ENCODE peak calls at places on chromosome 21, in eight cellular contexts. One of them, this sample, is unnamed.
A peak's percentile ranks its signal among the peaks of the same experiment; 100 is the strongest.

GRCh38 chr21:18985584-18985983 is 582.0 kb upstream of the TMPRSS15 start:
- DNase-seq in suprapubic skin: no peak
- DNase-seq in stomach: no peak
- DNase-seq in tibial nerve: no peak
- DNase-seq in H1: no peak
- DNase-seq in A549: no peak
- DNase-seq in SK-N-SH: no peak
- DNase-seq in transverse colon: no peak
- DNase-seq in this sample: no peak

GRCh38 chr21:34807146-34807880 is 138.5 kb downstream of the CLIC6 start:
- DNase-seq in suprapubic skin: no peak
- DNase-seq in stomach: no peak
- DNase-seq in tibial nerve: no peak
- DNase-seq in H1: no peak
- DNase-seq in A549: peak; percentile 78
- DNase-seq in SK-N-SH: no peak
- DNase-seq in transverse colon: no peak
- DNase-seq in this sample: no peak

GRCh38 chr21:22363504-22363903 is 1365.3 kb downstream of the NCAM2 start:
- DNase-seq in suprapubic skin: no peak
- DNase-seq in stomach: no peak
- DNase-seq in tibial nerve: no peak
- DNase-seq in H1: no peak
- DNase-seq in A549: no peak
- DNase-seq in SK-N-SH: no peak
- DNase-seq in transverse colon: peak; percentile 23
- DNase-seq in this sample: no peak

GRCh38 chr21:15775981-15776380 is 46.2 kb downstream of the USP25 start:
- DNase-seq in suprapubic skin: no peak
- DNase-seq in stomach: no peak
- DNase-seq in tibial nerve: no peak
- DNase-seq in H1: no peak
- DNase-seq in A549: no peak
- DNase-seq in SK-N-SH: no peak
- DNase-seq in transverse colon: no peak
- DNase-seq in this sample: no peak

GRCh38 chr21:45292399-45293213 is 4.9 kb upstream of the POFUT2 start:
- DNase-seq in suprapubic skin: peak; percentile 91
- DNase-seq in stomach: peak; percentile 84
- DNase-seq in tibial nerve: peak; percentile 80
- DNase-seq in H1: peak; percentile 65
- DNase-seq in A549: peak; percentile 68
- DNase-seq in SK-N-SH: peak; percentile 96
- DNase-seq in transverse colon: peak; percentile 83
- DNase-seq in this sample: peak; percentile 93

GRCh38 chr21:28632718-28633408 is 359.8 kb downstream of the LTN1 start:
- DNase-seq in suprapubic skin: no peak
- DNase-seq in stomach: no peak
- DNase-seq in tibial nerve: no peak
- DNase-seq in H1: no peak
- DNase-seq in A549: no peak
- DNase-seq in SK-N-SH: no peak
- DNase-seq in transverse colon: no peak
- DNase-seq in this sample: no peak

GRCh38 chr21:27519357-27519756 is 552.5 kb upstream of the ADAMTS5 start:
- DNase-seq in suprapubic skin: no peak
- DNase-seq in stomach: no peak
- DNase-seq in tibial nerve: no peak
- DNase-seq in H1: no peak
- DNase-seq in A549: no peak
- DNase-seq in SK-N-SH: no peak
- DNase-seq in transverse colon: no peak
- DNase-seq in this sample: no peak

GRCh38 chr21:32771134-32771523 is 426 bp downstream of the PAXBP1 start:
- DNase-seq in suprapubic skin: peak; percentile 83
- DNase-seq in stomach: peak; percentile 58
- DNase-seq in tibial nerve: peak; percentile 18
- DNase-seq in H1: no peak
- DNase-seq in A549: peak; percentile 20
- DNase-seq in SK-N-SH: peak; percentile 80
- DNase-seq in transverse colon: peak; percentile 61
- DNase-seq in this sample: peak; percentile 75

GRCh38 chr21:39012314-39013230 is 170.7 kb downstream of the PSMG1 start:
- DNase-seq in suprapubic skin: no peak
- DNase-seq in stomach: no peak
- DNase-seq in tibial nerve: no peak
- DNase-seq in H1: no peak
- DNase-seq in A549: no peak
- DNase-seq in SK-N-SH: no peak
- DNase-seq in transverse colon: no peak
- DNase-seq in this sample: no peak

GRCh38 chr21:40318371-40318770 is 451.1 kb downstream of the PCP4 start:
- DNase-seq in suprapubic skin: no peak
- DNase-seq in stomach: no peak
- DNase-seq in tibial nerve: no peak
- DNase-seq in H1: no peak
- DNase-seq in A549: no peak
- DNase-seq in SK-N-SH: no peak
- DNase-seq in transverse colon: no peak
- DNase-seq in this sample: no peak

GRCh38 chr21:16554522-16554921 is 824.7 kb downstream of the USP25 start:
- DNase-seq in suprapubic skin: no peak
- DNase-seq in stomach: no peak
- DNase-seq in tibial nerve: no peak
- DNase-seq in H1: no peak
- DNase-seq in A549: no peak
- DNase-seq in SK-N-SH: peak; percentile 34
- DNase-seq in transverse colon: no peak
- DNase-seq in this sample: no peak

GRCh38 chr21:33510826-33511225 is 19.3 kb upstream of the DNAJC28 start:
- DNase-seq in suprapubic skin: no peak
- DNase-seq in stomach: no peak
- DNase-seq in tibial nerve: no peak
- DNase-seq in H1: no peak
- DNase-seq in A549: no peak
- DNase-seq in SK-N-SH: no peak
- DNase-seq in transverse colon: no peak
- DNase-seq in this sample: no peak

GRCh38 chr21:45310446-45310845 is 22.8 kb upstream of the POFUT2 start:
- DNase-seq in suprapubic skin: no peak
- DNase-seq in stomach: no peak
- DNase-seq in tibial nerve: no peak
- DNase-seq in H1: no peak
- DNase-seq in A549: no peak
- DNase-seq in SK-N-SH: no peak
- DNase-seq in transverse colon: no peak
- DNase-seq in this sample: no peak

GRCh38 chr21:17466166-17466565 is 46.7 kb upstream of the CXADR start:
- DNase-seq in suprapubic skin: no peak
- DNase-seq in stomach: peak; percentile 41
- DNase-seq in tibial nerve: no peak
- DNase-seq in H1: no peak
- DNase-seq in A549: no peak
- DNase-seq in SK-N-SH: no peak
- DNase-seq in transverse colon: peak; percentile 37
- DNase-seq in this sample: no peak

GRCh38 chr21:27213328-27213727 is 246.4 kb upstream of the ADAMTS5 start:
- DNase-seq in suprapubic skin: no peak
- DNase-seq in stomach: no peak
- DNase-seq in tibial nerve: no peak
- DNase-seq in H1: no peak
- DNase-seq in A549: no peak
- DNase-seq in SK-N-SH: no peak
- DNase-seq in transverse colon: no peak
- DNase-seq in this sample: no peak

GRCh38 chr21:36839123-36839522 is 127.3 kb downstream of the HLCS start:
- DNase-seq in suprapubic skin: no peak
- DNase-seq in stomach: no peak
- DNase-seq in tibial nerve: no peak
- DNase-seq in H1: no peak
- DNase-seq in A549: no peak
- DNase-seq in SK-N-SH: no peak
- DNase-seq in transverse colon: no peak
- DNase-seq in this sample: no peak

GRCh38 chr21:28207776-28208175 is 784.9 kb downstream of the LTN1 start:
- DNase-seq in suprapubic skin: no peak
- DNase-seq in stomach: no peak
- DNase-seq in tibial nerve: no peak
- DNase-seq in H1: no peak
- DNase-seq in A549: no peak
- DNase-seq in SK-N-SH: peak; percentile 12
- DNase-seq in transverse colon: no peak
- DNase-seq in this sample: no peak

GRCh38 chr21:38165466-38166213 is 91.2 kb upstream of the KCNJ15 start:
- DNase-seq in suprapubic skin: no peak
- DNase-seq in stomach: no peak
- DNase-seq in tibial nerve: no peak
- DNase-seq in H1: no peak
- DNase-seq in A549: no peak
- DNase-seq in SK-N-SH: peak; percentile 26
- DNase-seq in transverse colon: no peak
- DNase-seq in this sample: no peak

GRCh38 chr21:45080232-45080631 is 5.9 kb downstream of the ADARB1 start:
- DNase-seq in suprapubic skin: no peak
- DNase-seq in stomach: no peak
- DNase-seq in tibial nerve: no peak
- DNase-seq in H1: no peak
- DNase-seq in A549: no peak
- DNase-seq in SK-N-SH: no peak
- DNase-seq in transverse colon: no peak
- DNase-seq in this sample: no peak

DNA sequence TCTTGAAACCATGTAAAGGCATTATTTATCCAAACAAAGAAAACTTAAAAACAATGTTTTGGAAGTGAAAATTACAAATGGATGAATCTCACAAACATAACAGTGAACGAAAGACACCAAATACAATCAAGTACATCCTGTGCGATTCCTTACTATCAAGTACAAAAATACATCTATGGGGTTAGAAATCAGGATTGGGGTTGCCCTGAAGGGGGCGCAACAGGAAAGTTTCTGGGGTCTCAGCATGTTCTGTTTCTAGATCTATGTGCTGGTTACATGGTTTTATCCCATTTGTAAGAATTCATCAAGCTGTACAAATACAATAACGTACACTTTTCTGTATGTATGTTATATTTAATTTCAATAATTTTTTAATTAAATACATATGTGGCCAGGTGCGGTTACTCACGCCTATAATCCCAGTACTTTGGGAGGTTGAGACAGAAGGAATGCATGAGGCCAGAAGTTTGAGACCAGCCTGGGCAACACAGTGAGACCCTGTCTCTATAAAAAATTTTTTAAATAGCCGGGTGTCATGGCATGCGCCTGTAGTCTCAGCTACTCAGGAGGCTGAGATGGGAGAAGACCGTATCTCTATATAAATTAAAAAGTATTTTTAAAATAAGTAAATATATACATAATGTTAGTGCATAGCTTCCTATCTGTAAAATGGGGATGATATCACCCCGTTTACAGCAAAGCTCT is 121.5 kb upstream of the SOD1 start:
- DNase-seq in suprapubic skin: no peak
- DNase-seq in stomach: no peak
- DNase-seq in tibial nerve: no peak
- DNase-seq in H1: no peak
- DNase-seq in A549: no peak
- DNase-seq in SK-N-SH: no peak
- DNase-seq in transverse colon: no peak
- DNase-seq in this sample: no peak
- TF ChIP-seq EP300 in suprapubic skin: no peak
- TF ChIP-seq EP300 in stomach: no peak
- TF ChIP-seq EP300 in tibial nerve: no peak
- TF ChIP-seq EP300 in H1: no peak
- TF ChIP-seq EP300 in A549: no peak
- TF ChIP-seq EP300 in SK-N-SH: no peak
- TF ChIP-seq EP300 in transverse colon: no peak
- TF ChIP-seq EP300 in this sample: no peak

DNA sequence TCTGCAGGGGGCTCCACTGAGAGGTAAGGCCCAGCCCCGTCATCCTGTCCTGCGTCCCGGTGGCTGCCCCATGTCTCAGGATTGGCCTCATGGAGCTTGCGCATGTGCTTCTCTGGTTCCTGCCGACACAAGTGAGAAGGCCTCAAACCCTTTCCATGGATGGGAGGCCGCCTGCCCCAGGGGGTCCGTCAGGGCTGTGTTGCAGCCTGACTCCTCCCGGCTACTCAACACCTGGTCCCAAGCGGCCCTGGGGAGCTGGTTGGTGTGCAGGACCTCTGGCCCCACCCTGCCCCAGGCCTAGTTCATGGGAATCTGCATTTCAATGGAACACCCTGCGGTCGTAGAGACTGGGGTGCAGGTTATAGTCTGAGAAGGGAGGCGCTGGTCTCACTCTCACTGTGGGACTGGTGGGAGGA is 21.1 kb upstream of the PDE9A start:
- DNase-seq in suprapubic skin: peak; percentile 74
- DNase-seq in stomach: no peak
- DNase-seq in tibial nerve: no peak
- DNase-seq in H1: no peak
- DNase-seq in A549: no peak
- DNase-seq in SK-N-SH: no peak
- DNase-seq in transverse colon: peak; percentile 6
- DNase-seq in this sample: no peak
- TF ChIP-seq EP300 in suprapubic skin: no peak
- TF ChIP-seq EP300 in stomach: no peak
- TF ChIP-seq EP300 in tibial nerve: no peak
- TF ChIP-seq EP300 in H1: no peak
- TF ChIP-seq EP300 in A549: no peak
- TF ChIP-seq EP300 in SK-N-SH: no peak
- TF ChIP-seq EP300 in transverse colon: no peak
- TF ChIP-seq EP300 in this sample: no peak

GRCh38 chr21:14520535-14520934 is 25.6 kb downstream of the SAMSN1 start:
- DNase-seq in suprapubic skin: no peak
- DNase-seq in stomach: no peak
- DNase-seq in tibial nerve: no peak
- DNase-seq in H1: no peak
- DNase-seq in A549: no peak
- DNase-seq in SK-N-SH: no peak
- DNase-seq in transverse colon: no peak
- DNase-seq in this sample: no peak
- TF ChIP-seq EP300 in suprapubic skin: no peak
- TF ChIP-seq EP300 in stomach: no peak
- TF ChIP-seq EP300 in tibial nerve: no peak
- TF ChIP-seq EP300 in H1: no peak
- TF ChIP-seq EP300 in A549: no peak
- TF ChIP-seq EP300 in SK-N-SH: no peak
- TF ChIP-seq EP300 in transverse colon: no peak
- TF ChIP-seq EP300 in this sample: no peak

DNA sequence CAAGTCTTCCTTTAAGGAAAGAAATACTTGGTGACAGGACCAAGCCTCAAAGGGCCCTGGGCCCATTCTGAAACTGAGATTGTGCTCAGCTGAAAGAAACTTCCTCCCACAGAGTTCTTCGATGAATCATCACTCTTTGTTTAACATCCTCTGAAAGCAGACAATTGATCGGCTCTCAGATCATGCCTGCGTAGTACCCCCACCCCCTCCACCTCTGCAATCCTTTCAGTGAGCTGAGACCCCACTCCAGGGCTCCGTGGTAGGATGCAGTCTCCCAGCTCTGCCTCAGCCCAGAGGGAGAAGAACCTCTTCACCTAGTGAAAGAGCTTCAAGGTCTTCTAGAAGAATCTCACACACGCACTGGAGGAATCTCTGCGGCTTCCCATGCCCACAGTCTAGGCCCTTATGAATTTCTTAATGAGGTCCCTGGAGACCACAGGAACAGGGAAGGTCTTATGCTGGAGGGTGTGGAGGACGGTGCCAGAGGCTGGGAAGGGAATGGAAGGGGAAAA is 104.9 kb upstream of the SOD1 start:
- DNase-seq in suprapubic skin: no peak
- DNase-seq in stomach: no peak
- DNase-seq in tibial nerve: no peak
- DNase-seq in H1: no peak
- DNase-seq in A549: no peak
- DNase-seq in SK-N-SH: no peak
- DNase-seq in transverse colon: no peak
- DNase-seq in this sample: no peak
- TF ChIP-seq EP300 in suprapubic skin: no peak
- TF ChIP-seq EP300 in stomach: no peak
- TF ChIP-seq EP300 in tibial nerve: no peak
- TF ChIP-seq EP300 in H1: no peak
- TF ChIP-seq EP300 in A549: no peak
- TF ChIP-seq EP300 in SK-N-SH: no peak
- TF ChIP-seq EP300 in transverse colon: no peak
- TF ChIP-seq EP300 in this sample: no peak